ENCODE peak calls at places on chromosomes 2 and 18, in six cellular contexts. One of them, this sample, is unnamed.

GRCh38 chr2:16214861-16215260 is 274.5 kb downstream of the MYCN start:
- DNase-seq in COR-L47: no peak
- DNase-seq in AG20443: no peak
- DNase-seq in H4: no peak
- DNase-seq in CD4-positive, alpha-beta T cell: no peak
- DNase-seq in left ventricle myocardium superior: no peak
- DNase-seq in this sample: no peak

GRCh38 chr2:204898928-204899640 is 353.8 kb downstream of the PARD3B start:
- DNase-seq in COR-L47: no peak
- DNase-seq in AG20443: no peak
- DNase-seq in H4: no peak
- DNase-seq in CD4-positive, alpha-beta T cell: no peak
- DNase-seq in left ventricle myocardium superior: no peak
- DNase-seq in this sample: no peak

GRCh38 chr18:45528712-45529336 is 86.5 kb upstream of the SLC14A2 start:
- DNase-seq in COR-L47: no peak
- DNase-seq in AG20443: no peak
- DNase-seq in H4: no peak
- DNase-seq in CD4-positive, alpha-beta T cell: no peak
- DNase-seq in left ventricle myocardium superior: no peak
- DNase-seq in this sample: no peak

GRCh38 chr2:40127890-40128548 is 323.9 kb downstream of the SLC8A1 start:
- DNase-seq in COR-L47: no peak
- DNase-seq in AG20443: peak
- DNase-seq in H4: no peak
- DNase-seq in CD4-positive, alpha-beta T cell: no peak
- DNase-seq in left ventricle myocardium superior: no peak
- DNase-seq in this sample: peak

GRCh38 chr2:37168217-37168981 is 11.6 kb upstream of the EIF2AK2 start:
- DNase-seq in COR-L47: peak
- DNase-seq in AG20443: peak
- DNase-seq in H4: no peak
- DNase-seq in CD4-positive, alpha-beta T cell: no peak
- DNase-seq in left ventricle myocardium superior: no peak
- DNase-seq in this sample: no peak

GRCh38 chr2:104862061-104862941 is 8.4 kb downstream of the POU3F3 start:
- DNase-seq in COR-L47: no peak
- DNase-seq in AG20443: no peak
- DNase-seq in H4: no peak
- DNase-seq in CD4-positive, alpha-beta T cell: no peak
- DNase-seq in left ventricle myocardium superior: no peak
- DNase-seq in this sample: no peak

GRCh38 chr18:73240899-73241298 is 373.1 kb upstream of the NETO1 start:
- DNase-seq in COR-L47: no peak
- DNase-seq in AG20443: no peak
- DNase-seq in H4: no peak
- DNase-seq in CD4-positive, alpha-beta T cell: no peak
- DNase-seq in left ventricle myocardium superior: no peak
- DNase-seq in this sample: no peak

GRCh38 chr2:36489296-36489695 is 108.7 kb downstream of the FEZ2 start:
- DNase-seq in COR-L47: no peak
- DNase-seq in AG20443: peak
- DNase-seq in H4: no peak
- DNase-seq in CD4-positive, alpha-beta T cell: no peak
- DNase-seq in left ventricle myocardium superior: no peak
- DNase-seq in this sample: no peak

GRCh38 chr18:55859116-55859515 is 271.1 kb upstream of the TCF4 start:
- DNase-seq in COR-L47: no peak
- DNase-seq in AG20443: no peak
- DNase-seq in H4: no peak
- DNase-seq in CD4-positive, alpha-beta T cell: no peak
- DNase-seq in left ventricle myocardium superior: no peak
- DNase-seq in this sample: no peak

GRCh38 chr18:74546007-74546406 is 11.7 kb downstream of the CNDP1 start:
- DNase-seq in COR-L47: no peak
- DNase-seq in AG20443: no peak
- DNase-seq in H4: no peak
- DNase-seq in CD4-positive, alpha-beta T cell: no peak
- DNase-seq in left ventricle myocardium superior: no peak
- DNase-seq in this sample: no peak